ENCODE peak calls at places on chromosomes 1 and 21, in nine cellular contexts. Q is D341Med; O is amniotic stem cell; F is tibial nerve; D is EL; J is stimulated activated CD8-positive, alpha-beta memory T cell treated with anti-CD3 and anti-CD28 coated beads, Interleukin-2, amount 100 ng/mL, for 48 hours; I is hippocampal formation; H is RKO; G is H9. T is an unnamed sample.

GRCh38 chr21:31752352-31752751 is 20.4 kb upstream of the SCAF4 start:
- DNase-seq in J (no peak), F (no peak), H (peak; percentile 79), G (no peak), O (no peak), I (no peak), D (peak; percentile 23), Q (no peak), T (peak; percentile 42)

GRCh38 chr21:30349572-30349971 is 1.2 kb upstream of the KRTAP23-1 start:
- DNase-seq in J (no peak), O (no peak), G (no peak), D (no peak), H (peak; percentile 3), Q (no peak), I (no peak), F (no peak), T (no peak)

GRCh38 chr1:94063379-94063778 is 57.6 kb downstream of the ABCA4 start:
- DNase-seq in Q (no peak), G (no peak), D (peak; percentile 46), O (no peak), H (peak; percentile 36), I (no peak), J (no peak), F (peak; percentile 35), T (peak; percentile 54)

GRCh38 chr1:33426906-33427305 is 4.0 kb downstream of the PHC2 start:
- DNase-seq in F (no peak), I (no peak), J (no peak), H (peak; percentile 80), Q (peak; percentile 62), O (no peak), D (no peak), G (no peak), T (no peak)

GRCh38 chr1:20496241-20496661 is 10.2 kb upstream of the CAMK2N1 start:
- DNase-seq in F (no peak), G (no peak), Q (no peak), H (peak; percentile 37), D (peak; percentile 84), I (no peak), J (no peak), O (no peak), T (peak; percentile 78)

GRCh38 chr21:45591619-45592207 is 49.5 kb upstream of the SLC19A1 start:
- DNase-seq in F (no peak), H (no peak), Q (no peak), J (no peak), G (peak; percentile 20), I (no peak), O (no peak), D (no peak), T (no peak)

GRCh38 chr1:66247415-66248208 is 286.3 kb upstream of the SGIP1 start:
- DNase-seq in G (no peak), O (no peak), I (no peak), D (no peak), J (peak; percentile 5), F (no peak), H (no peak), Q (no peak), T (no peak)

GRCh38 chr1:44531785-44532566 is 126.9 kb downstream of the RNF220 start:
- DNase-seq in Q (no peak), I (no peak), G (no peak), O (no peak), H (peak; percentile 92), D (peak; percentile 62), F (no peak), J (no peak), T (peak; percentile 57)

GRCh38 chr1:100380635-100381034 is 28.3 kb downstream of the CDC14A start:
- DNase-seq in D (no peak), O (no peak), H (no peak), J (no peak), G (no peak), F (no peak), I (no peak), Q (no peak), T (no peak)

GRCh38 chr1:68470388-68470970 is 20.7 kb upstream of the RPE65 start:
- DNase-seq in J (no peak), I (no peak), F (no peak), G (no peak), D (no peak), O (no peak), Q (peak; percentile 30), H (peak; percentile 53), T (peak; percentile 22)

GRCh38 chr1:230842801-230843200 is 25.5 kb downstream of the C1orf198 start:
- DNase-seq in D (no peak), Q (no peak), I (no peak), J (no peak), O (no peak), F (no peak), G (no peak), H (no peak), T (no peak)

T was measured in amniotic epithelial cell.